ENCODE peak calls at places on chromosomes 13 and 19, in ten cellular contexts. N is colonic mucosa; S is Calu3; D is SK-N-SH; K is astrocyte of the cerebellum; E is CD4-positive, alpha-beta T cell; G is AG04449; L is WERI-Rb-1; B is AG09319; Y is GM12865. V is an unnamed sample.

GRCh38 chr13:49400755-49401659 is 42.9 kb downstream of the CAB39L start:
- DNase-seq in G (peak), S (peak), K (no peak), D (peak), E (no peak), N (peak), L (no peak), Y (peak), B (peak), V (no peak)

GRCh38 chr13:33318037-33318436 is 32.5 kb upstream of the STARD13 start:
- DNase-seq in B (no peak), N (no peak), E (no peak), L (no peak), G (no peak), K (no peak), D (no peak), Y (no peak), S (no peak), V (no peak)

GRCh38 chr13:48231080-48231479 is 1.9 kb upstream of the ITM2B start:
- DNase-seq in L (no peak), N (no peak), K (no peak), G (no peak), Y (no peak), B (no peak), D (no peak), E (no peak), S (no peak), V (no peak)

GRCh38 chr13:51681037-51681678 is 96.9 kb downstream of the WDFY2 start:
- DNase-seq in G (no peak), Y (peak), B (peak), S (no peak), E (no peak), L (no peak), K (peak), N (no peak), D (no peak), V (peak)

GRCh38 chr19:42277821-42278809 is 9.1 kb downstream of the CIC start:
- DNase-seq in G (no peak), D (peak), L (no peak), S (no peak), K (no peak), E (no peak), B (no peak), N (peak), Y (no peak), V (no peak)

GRCh38 chr13:41939403-41939802 is 21.5 kb downstream of the VWA8 start:
- DNase-seq in B (no peak), Y (no peak), S (no peak), K (no peak), D (no peak), E (no peak), G (no peak), L (no peak), N (no peak), V (no peak)

GRCh38 chr13:93344048-93344447 is 117.4 kb downstream of the GPC6 start:
- DNase-seq in Y (no peak), L (peak), G (no peak), B (no peak), S (no peak), K (no peak), D (no peak), E (no peak), N (no peak), V (no peak)

GRCh38 chr19:31340059-31341025 is 8.9 kb downstream of the TSHZ3 start:
- DNase-seq in Y (no peak), L (no peak), G (peak), S (no peak), D (peak), N (no peak), K (peak), E (no peak), B (peak), V (peak)

GRCh38 chr13:110364081-110364480 is 57.0 kb downstream of the COL4A2 start:
- DNase-seq in N (no peak), S (no peak), D (no peak), L (no peak), E (no peak), K (no peak), Y (no peak), B (no peak), G (no peak), V (no peak)

GRCh38 chr13:30142502-30143211 is 164.7 kb downstream of the KATNAL1 start:
- DNase-seq in B (peak), N (no peak), E (peak), S (peak), Y (peak), L (no peak), D (peak), K (peak), G (peak), V (peak)

GRCh38 chr13:42392706-42393572 is 121.0 kb downstream of the AKAP11 start:
- DNase-seq in D (no peak), Y (peak), S (no peak), L (no peak), G (no peak), N (no peak), B (no peak), E (no peak), K (no peak), V (no peak)

GRCh38 chr19:11657307-11657706 is 60.0 kb downstream of the ZNF627 start:
- DNase-seq in L (no peak), K (no peak), G (no peak), B (no peak), S (no peak), Y (no peak), N (peak), D (no peak), E (no peak), V (no peak)

GRCh38 chr13:84137292-84137691 is 255.0 kb upstream of the SLITRK1 start:
- DNase-seq in G (no peak), E (peak), L (no peak), S (no peak), D (no peak), N (no peak), K (peak), B (no peak), Y (peak), V (peak)

GRCh38 chr19:49499030-49499670 is 2.9 kb downstream of the RPS11 start:
- DNase-seq in G (no peak), E (no peak), L (no peak), D (no peak), N (no peak), B (no peak), S (no peak), Y (no peak), K (no peak), V (no peak)

GRCh38 chr13:30679483-30680330 is 55.6 kb upstream of the ALOX5AP start:
- DNase-seq in L (peak), N (no peak), Y (peak), K (no peak), E (peak), B (peak), G (no peak), S (peak), D (peak), V (no peak)

GRCh38 chr19:40614595-40615411 is 13.6 kb downstream of the LTBP4 start:
- DNase-seq in K (peak), B (peak), E (peak), Y (peak), N (peak), G (peak), L (no peak), S (peak), D (peak), V (peak)

GRCh38 chr13:94550030-94550738 is 45.8 kb downstream of the TGDS start:
- DNase-seq in N (no peak), E (no peak), Y (no peak), K (peak), S (no peak), D (no peak), B (no peak), G (no peak), L (no peak), V (peak)

GRCh38 chr13:94549241-94550029 is 46.5 kb downstream of the TGDS start:
- DNase-seq in D (peak), L (peak), N (peak), B (peak), G (peak), S (peak), K (peak), Y (peak), E (peak), V (peak)

GRCh38 chr13:94546071-94546839 is 49.7 kb downstream of the TGDS start:
- DNase-seq in N (no peak), B (no peak), L (no peak), K (no peak), Y (no peak), E (no peak), D (no peak), G (no peak), S (no peak), V (no peak)

GRCh38 chr13:94552095-94552494 is 43.9 kb downstream of the TGDS start:
- DNase-seq in K (no peak), B (no peak), N (no peak), D (no peak), S (no peak), G (no peak), Y (peak), E (no peak), L (no peak), V (no peak)

GRCh38 chr13:94548382-94549240 is 47.3 kb downstream of the TGDS start:
- DNase-seq in E (peak), N (peak), S (peak), B (no peak), L (peak), Y (no peak), G (no peak), K (peak), D (peak), V (peak)
- TF ChIP-seq CTCF in E (no peak), N (no peak), S (no peak), B (no peak), L (peak), Y (peak), G (peak), K (no peak), D (peak), V (no peak)

GRCh38 chr19:6017576-6017975 is 39.6 kb upstream of the RANBP3 start:
- DNase-seq in B (no peak), N (no peak), L (no peak), Y (no peak), D (peak), G (no peak), E (no peak), S (no peak), K (no peak), V (no peak)

GRCh38 chr19:6020972-6021805 is 43.2 kb upstream of the RANBP3 start:
- DNase-seq in S (no peak), B (no peak), G (no peak), N (no peak), Y (no peak), E (no peak), L (no peak), K (no peak), D (no peak), V (no peak)

GRCh38 chr19:6020166-6020967 is 42.4 kb upstream of the RANBP3 start:
- DNase-seq in S (no peak), E (no peak), K (no peak), G (no peak), B (no peak), Y (no peak), N (no peak), D (peak), L (no peak), V (no peak)

GRCh38 chr19:6015841-6016545 is 38.1 kb upstream of the RANBP3 start:
- DNase-seq in S (no peak), B (no peak), N (no peak), K (no peak), D (peak), Y (no peak), L (no peak), E (no peak), G (no peak), V (no peak)

GRCh38 chr19:6018786-6019185 is 40.8 kb upstream of the RANBP3 start:
- DNase-seq in G (no peak), S (no peak), E (no peak), Y (peak), K (no peak), L (peak), B (no peak), N (no peak), D (peak), V (no peak)
- TF ChIP-seq CTCF in G (peak), S (no peak), E (no peak), Y (peak), K (peak), L (peak), B (no peak), N (no peak), D (no peak), V (peak)

GRCh38 chr13:27795718-27796019 is 3.4 kb downstream of the GSX1 start:
- DNase-seq in K (no peak), G (no peak), Y (no peak), D (no peak), E (no peak), S (no peak), B (no peak), N (no peak), L (no peak), V (no peak)

GRCh38 chr13:27794075-27794691 is 1.9 kb downstream of the GSX1 start:
- DNase-seq in Y (no peak), N (no peak), B (no peak), K (no peak), D (no peak), E (no peak), S (no peak), G (no peak), L (no peak), V (no peak)

GRCh38 chr13:27794921-27795717 is 2.8 kb downstream of the GSX1 start:
- DNase-seq in L (no peak), B (no peak), S (no peak), K (no peak), E (no peak), N (no peak), Y (no peak), G (no peak), D (no peak), V (no peak)

GRCh38 chr13:27796544-27797227 is 4.4 kb downstream of the GSX1 start:
- DNase-seq in S (no peak), E (no peak), D (no peak), B (no peak), L (no peak), G (no peak), K (no peak), N (no peak), Y (no peak), V (no peak)

GRCh38 chr13:27797228-27797624 is 4.9 kb downstream of the GSX1 start:
- DNase-seq in B (no peak), D (no peak), S (peak), K (no peak), Y (no peak), E (no peak), G (no peak), L (peak), N (no peak), V (no peak)
- TF ChIP-seq CTCF in B (no peak), D (peak), S (no peak), K (no peak), Y (no peak), E (no peak), G (peak), L (peak), N (no peak), V (peak)

GRCh38 chr13:79018166-79018565 is 359.2 kb upstream of the OBI1 start:
- DNase-seq in D (no peak), S (no peak), L (no peak), Y (no peak), B (no peak), N (no peak), K (no peak), E (no peak), G (no peak), V (no peak)
- TF ChIP-seq CTCF in D (no peak), S (no peak), L (no peak), Y (no peak), B (no peak), N (no peak), K (no peak), E (no peak), G (no peak), V (no peak)

GRCh38 chr19:10384580-10384979 is 4.2 kb upstream of the TYK2 start:
- DNase-seq in L (no peak), Y (no peak), B (no peak), D (no peak), S (no peak), E (no peak), N (no peak), K (no peak), G (no peak), V (no peak)
- TF ChIP-seq CTCF in L (no peak), Y (no peak), B (no peak), D (no peak), S (no peak), E (no peak), N (no peak), K (no peak), G (no peak), V (no peak)

DNA sequence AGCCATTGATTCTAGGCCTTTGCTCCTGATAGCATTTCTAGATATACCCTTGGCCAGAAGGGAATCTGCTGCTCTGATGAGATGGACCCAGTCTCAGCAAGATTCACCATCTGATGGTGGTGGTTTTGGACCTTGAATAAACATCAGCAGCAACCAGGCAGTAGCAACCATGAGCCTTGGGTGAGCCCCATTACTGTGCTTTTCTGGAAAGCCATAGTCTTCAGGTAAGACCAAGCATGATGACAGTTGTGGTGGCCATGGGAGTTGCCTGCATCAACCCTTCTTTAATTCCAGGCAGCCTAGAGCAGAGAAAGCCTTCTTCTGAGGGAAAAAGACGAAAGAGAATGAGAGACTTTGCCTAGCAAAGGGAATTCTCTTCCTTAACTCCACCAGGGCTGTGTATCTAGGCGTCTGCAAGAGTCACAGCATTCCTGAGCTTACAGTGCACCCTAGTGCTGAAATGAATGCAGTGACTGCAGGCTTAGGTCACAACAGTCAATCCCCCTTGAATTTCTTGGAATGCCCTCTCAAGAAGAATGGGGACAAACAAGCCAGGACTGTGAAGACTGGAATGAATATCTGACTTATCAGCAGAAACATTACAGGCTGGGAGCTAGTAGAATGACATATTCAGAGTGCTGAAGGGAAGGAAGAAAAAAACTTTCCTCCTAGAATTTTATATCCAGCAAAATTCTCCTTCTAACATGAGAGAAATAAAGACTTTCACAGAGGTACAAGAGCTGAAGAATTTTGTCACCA is 942.4 kb upstream of the PCDH20 start:
- DNase-seq in E (no peak), L (peak), D (no peak), N (no peak), K (peak), G (no peak), B (peak), S (peak), Y (peak), V (no peak)
- TF ChIP-seq CTCF in E (no peak), L (peak), D (peak), N (no peak), K (peak), G (no peak), B (peak), S (no peak), Y (peak), V (no peak)

DNA sequence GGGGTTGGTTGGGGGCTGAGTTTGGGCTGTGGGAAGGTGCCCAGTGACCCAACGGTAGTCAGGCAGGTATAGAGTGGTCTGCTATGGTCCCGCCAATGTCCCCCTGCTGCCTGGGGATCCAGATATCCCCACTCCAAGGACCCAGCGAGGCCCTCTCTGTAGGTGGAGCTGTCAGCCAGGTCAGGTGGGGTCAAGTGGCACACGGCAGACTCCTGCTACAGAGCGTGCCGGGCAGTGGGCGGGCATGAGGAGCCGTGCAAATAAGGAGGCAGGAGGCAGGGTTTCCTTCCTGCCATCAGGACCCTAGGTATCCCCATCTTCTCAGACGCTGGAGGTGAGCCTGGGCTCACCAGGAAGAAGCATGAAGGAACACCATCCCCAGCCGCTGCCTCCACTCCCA is 14.9 kb downstream of the EVI5L start:
- DNase-seq in Y (no peak), B (no peak), D (no peak), S (no peak), E (no peak), G (no peak), L (no peak), N (no peak), K (no peak), V (no peak)
- TF ChIP-seq CTCF in Y (no peak), B (no peak), D (no peak), S (no peak), E (no peak), G (no peak), L (no peak), N (no peak), K (no peak), V (no peak)

GRCh38 chr19:53012006-53012405 is 1.7 kb upstream of the ERVV-1 start:
- DNase-seq in B (no peak), G (no peak), S (no peak), K (no peak), Y (no peak), L (no peak), N (no peak), D (no peak), E (no peak), V (no peak)

GRCh38 chr19:53010494-53010893 is 3.2 kb upstream of the ERVV-1 start:
- DNase-seq in E (no peak), G (no peak), K (no peak), Y (no peak), L (no peak), D (no peak), B (no peak), S (no peak), N (no peak), V (no peak)

GRCh38 chr19:53015730-53016129 is 2.0 kb downstream of the ERVV-1 start:
- DNase-seq in Y (no peak), G (no peak), D (no peak), E (no peak), S (no peak), N (no peak), L (no peak), B (no peak), K (no peak), V (no peak)

GRCh38 chr19:53015159-53015558 is 1.4 kb downstream of the ERVV-1 start:
- DNase-seq in B (no peak), Y (no peak), L (no peak), D (no peak), G (no peak), E (no peak), S (no peak), K (no peak), N (no peak), V (no peak)

GRCh38 chr19:53013621-53014020 is at the start of gene ERVV-1:
- DNase-seq in N (no peak), L (no peak), G (no peak), D (no peak), K (no peak), S (no peak), B (no peak), Y (no peak), E (no peak), V (no peak)
- TF ChIP-seq CTCF in N (no peak), L (no peak), G (no peak), D (no peak), K (no peak), S (no peak), B (no peak), Y (no peak), E (no peak), V (no peak)

DNA sequence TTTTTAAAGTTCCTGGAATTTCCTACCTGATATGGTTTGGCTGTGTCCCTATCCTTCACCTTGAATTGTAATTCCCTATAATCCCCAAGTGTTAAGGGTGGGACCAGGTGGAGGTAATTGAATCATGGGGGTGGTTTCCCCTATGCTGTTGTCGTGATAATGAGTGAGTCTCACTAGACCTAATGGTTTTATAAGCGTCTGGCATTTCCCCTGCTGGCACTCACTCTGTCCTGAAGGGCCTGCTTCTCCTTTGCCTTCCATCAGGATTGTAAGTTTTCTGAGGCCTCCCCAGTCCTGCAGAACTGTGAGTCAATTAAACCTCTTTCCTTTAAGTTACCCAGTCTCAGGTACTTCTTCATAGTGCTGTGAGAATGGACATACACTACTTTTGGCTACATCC is 298.7 kb downstream of the HS6ST3 start:
- DNase-seq in L (no peak), G (no peak), B (no peak), S (no peak), Y (no peak), K (no peak), D (no peak), N (no peak), E (no peak), V (no peak)
- TF ChIP-seq CTCF in L (no peak), G (no peak), B (no peak), S (no peak), Y (no peak), K (no peak), D (no peak), N (no peak), E (no peak), V (no peak)